ENCODE peak calls at places on chromosome 10, in five cellular contexts. One of them, this sample, is unnamed.
A peak's percentile ranks its signal among the peaks of the same experiment; 100 is the strongest.

GRCh38 chr10:113047605-113047962 is 97.5 kb downstream of the TCF7L2 start:
- DNase-seq in omental fat pad: no peak
- DNase-seq in BJ: no peak
- DNase-seq in RWPE1: peak; percentile 73
- DNase-seq in GM13976: no peak
- DNase-seq in this sample: no peak

GRCh38 chr10:12539350-12540164 is 190.2 kb downstream of the CAMK1D start:
- DNase-seq in omental fat pad: no peak
- DNase-seq in BJ: no peak
- DNase-seq in RWPE1: no peak
- DNase-seq in GM13976: no peak
- DNase-seq in this sample: no peak

GRCh38 chr10:69568472-69569143 is 4.6 kb downstream of the NEUROG3 start:
- DNase-seq in omental fat pad: no peak
- DNase-seq in BJ: no peak
- DNase-seq in RWPE1: no peak
- DNase-seq in GM13976: no peak
- DNase-seq in this sample: no peak

GRCh38 chr10:130576427-130576826 is 440.2 kb downstream of the GLRX3 start:
- DNase-seq in omental fat pad: no peak
- DNase-seq in BJ: no peak
- DNase-seq in RWPE1: no peak
- DNase-seq in GM13976: no peak
- DNase-seq in this sample: no peak

GRCh38 chr10:72277996-72278667 is 4.4 kb downstream of the DDIT4 start:
- DNase-seq in omental fat pad: no peak
- DNase-seq in BJ: no peak
- DNase-seq in RWPE1: no peak
- DNase-seq in GM13976: no peak
- DNase-seq in this sample: no peak

GRCh38 chr10:50990568-50991495 is 83.5 kb upstream of the PRKG1 start:
- DNase-seq in omental fat pad: no peak
- DNase-seq in BJ: peak; percentile 55
- DNase-seq in RWPE1: peak; percentile 27
- DNase-seq in GM13976: peak; percentile 32
- DNase-seq in this sample: peak; percentile 16

GRCh38 chr10:50407077-50407801 is 155.9 kb upstream of the ASAH2 start:
- DNase-seq in omental fat pad: no peak
- DNase-seq in BJ: no peak
- DNase-seq in RWPE1: no peak
- DNase-seq in GM13976: no peak
- DNase-seq in this sample: peak; percentile 51

GRCh38 chr10:68424454-68425014 is 17.5 kb upstream of the RUFY2 start:
- DNase-seq in omental fat pad: no peak
- DNase-seq in BJ: no peak
- DNase-seq in RWPE1: no peak
- DNase-seq in GM13976: no peak
- DNase-seq in this sample: no peak

GRCh38 chr10:130025811-130026510 is 61.9 kb upstream of the EBF3 start:
- DNase-seq in omental fat pad: no peak
- DNase-seq in BJ: no peak
- DNase-seq in RWPE1: no peak
- DNase-seq in GM13976: no peak
- DNase-seq in this sample: no peak

GRCh38 chr10:58436071-58436470 is 50.9 kb downstream of the TFAM start:
- DNase-seq in omental fat pad: no peak
- DNase-seq in BJ: no peak
- DNase-seq in RWPE1: peak; percentile 46
- DNase-seq in GM13976: no peak
- DNase-seq in this sample: peak; percentile 87

GRCh38 chr10:121157998-121158397 is 306.8 kb downstream of the WDR11 start:
- DNase-seq in omental fat pad: no peak
- DNase-seq in BJ: no peak
- DNase-seq in RWPE1: no peak
- DNase-seq in GM13976: no peak
- DNase-seq in this sample: peak; percentile 40

GRCh38 chr10:75019360-75019759 is 92.1 kb upstream of the SAMD8 start:
- DNase-seq in omental fat pad: no peak
- DNase-seq in BJ: no peak
- DNase-seq in RWPE1: peak; percentile 36
- DNase-seq in GM13976: no peak
- DNase-seq in this sample: no peak

GRCh38 chr10:108039821-108040584 is 875.5 kb upstream of the SORCS1 start:
- DNase-seq in omental fat pad: no peak
- DNase-seq in BJ: no peak
- DNase-seq in RWPE1: peak; percentile 17
- DNase-seq in GM13976: no peak
- DNase-seq in this sample: no peak

GRCh38 chr10:46547881-46548780 is 8.3 kb downstream of the GPRIN2 start:
- DNase-seq in omental fat pad: no peak
- DNase-seq in BJ: no peak
- DNase-seq in RWPE1: no peak
- DNase-seq in GM13976: no peak
- DNase-seq in this sample: peak; percentile 17

GRCh38 chr10:87089746-87090145 is 4.9 kb downstream of the GLUD1 start:
- DNase-seq in omental fat pad: no peak
- DNase-seq in BJ: no peak
- DNase-seq in RWPE1: no peak
- DNase-seq in GM13976: no peak
- DNase-seq in this sample: no peak

GRCh38 chr10:133390597-133391248 is 3.2 kb upstream of the MTG1 start:
- DNase-seq in omental fat pad: no peak
- DNase-seq in BJ: no peak
- DNase-seq in RWPE1: no peak
- DNase-seq in GM13976: no peak
- DNase-seq in this sample: no peak

GRCh38 chr10:86687750-86688149 is 19.4 kb downstream of the LDB3 start:
- DNase-seq in omental fat pad: no peak
- DNase-seq in BJ: peak; percentile 66
- DNase-seq in RWPE1: no peak
- DNase-seq in GM13976: no peak
- DNase-seq in this sample: no peak

GRCh38 chr10:116271593-116272496 is 1.2 kb downstream of the GFRA1 start:
- DNase-seq in omental fat pad: no peak
- DNase-seq in BJ: no peak
- DNase-seq in RWPE1: no peak
- DNase-seq in GM13976: no peak
- DNase-seq in this sample: no peak

GRCh38 chr10:122112021-122112616 is 123.2 kb downstream of the TACC2 start:
- DNase-seq in omental fat pad: no peak
- DNase-seq in BJ: no peak
- DNase-seq in RWPE1: no peak
- DNase-seq in GM13976: peak; percentile 40
- DNase-seq in this sample: no peak

GRCh38 chr10:5434017-5434753 is 21.8 kb downstream of the NET1 start:
- DNase-seq in omental fat pad: no peak
- DNase-seq in BJ: no peak
- DNase-seq in RWPE1: no peak
- DNase-seq in GM13976: peak; percentile 42
- DNase-seq in this sample: peak; percentile 41

GRCh38 chr10:104300002-104300735 is 31.2 kb downstream of the GSTO2 start:
- DNase-seq in omental fat pad: peak; percentile 20
- DNase-seq in BJ: peak; percentile 95
- DNase-seq in RWPE1: no peak
- DNase-seq in GM13976: no peak
- DNase-seq in this sample: no peak

GRCh38 chr10:76306859-76307258 is 875.4 kb downstream of the LRMDA start:
- DNase-seq in omental fat pad: no peak
- DNase-seq in BJ: no peak
- DNase-seq in RWPE1: no peak
- DNase-seq in GM13976: no peak
- DNase-seq in this sample: no peak

GRCh38 chr10:75525067-75525466 is 93.6 kb downstream of the LRMDA start:
- DNase-seq in omental fat pad: no peak
- DNase-seq in BJ: no peak
- DNase-seq in RWPE1: no peak
- DNase-seq in GM13976: no peak
- DNase-seq in this sample: no peak

GRCh38 chr10:12350167-12350872 is 973 bp downstream of the CAMK1D start:
- DNase-seq in omental fat pad: no peak
- DNase-seq in BJ: no peak
- DNase-seq in RWPE1: peak; percentile 29
- DNase-seq in GM13976: peak; percentile 71
- DNase-seq in this sample: no peak

GRCh38 chr10:31186225-31187010 is 132.6 kb upstream of the ZEB1 start:
- DNase-seq in omental fat pad: no peak
- DNase-seq in BJ: no peak
- DNase-seq in RWPE1: no peak
- DNase-seq in GM13976: no peak
- DNase-seq in this sample: peak; percentile 42

GRCh38 chr10:113230018-113230610 is 280.1 kb downstream of the TCF7L2 start:
- DNase-seq in omental fat pad: no peak
- DNase-seq in BJ: no peak
- DNase-seq in RWPE1: no peak
- DNase-seq in GM13976: no peak
- DNase-seq in this sample: no peak

GRCh38 chr10:60353519-60354258 is 36.0 kb downstream of the ANK3 start:
- DNase-seq in omental fat pad: no peak
- DNase-seq in BJ: no peak
- DNase-seq in RWPE1: no peak
- DNase-seq in GM13976: no peak
- DNase-seq in this sample: no peak

GRCh38 chr10:75857269-75857846 is 425.9 kb downstream of the LRMDA start:
- DNase-seq in omental fat pad: no peak
- DNase-seq in BJ: no peak
- DNase-seq in RWPE1: no peak
- DNase-seq in GM13976: no peak
- DNase-seq in this sample: no peak

GRCh38 chr10:28429573-28430216 is 103.2 kb upstream of the WAC start:
- DNase-seq in omental fat pad: no peak
- DNase-seq in BJ: no peak
- DNase-seq in RWPE1: no peak
- DNase-seq in GM13976: no peak
- DNase-seq in this sample: no peak

GRCh38 chr10:46314046-46314445 is 27.2 kb downstream of the ANTXRL start:
- DNase-seq in omental fat pad: no peak
- DNase-seq in BJ: no peak
- DNase-seq in RWPE1: no peak
- DNase-seq in GM13976: no peak
- DNase-seq in this sample: no peak

GRCh38 chr10:124351481-124352220 is 67.1 kb downstream of the OAT start:
- DNase-seq in omental fat pad: no peak
- DNase-seq in BJ: no peak
- DNase-seq in RWPE1: no peak
- DNase-seq in GM13976: no peak
- DNase-seq in this sample: no peak

GRCh38 chr10:4283841-4284610 is 499.0 kb upstream of the KLF6 start:
- DNase-seq in omental fat pad: no peak
- DNase-seq in BJ: peak; percentile 71
- DNase-seq in RWPE1: no peak
- DNase-seq in GM13976: no peak
- DNase-seq in this sample: no peak

GRCh38 chr10:71761541-71762113 is 11.7 kb downstream of the VSIR start:
- DNase-seq in omental fat pad: no peak
- DNase-seq in BJ: no peak
- DNase-seq in RWPE1: no peak
- DNase-seq in GM13976: no peak
- DNase-seq in this sample: no peak

GRCh38 chr10:49161411-49161997 is 26.7 kb downstream of the TMEM273 start:
- DNase-seq in omental fat pad: no peak
- DNase-seq in BJ: no peak
- DNase-seq in RWPE1: no peak
- DNase-seq in GM13976: no peak
- DNase-seq in this sample: no peak
- TF ChIP-seq CTCF in omental fat pad: no peak
- TF ChIP-seq CTCF in BJ: peak; percentile 63
- TF ChIP-seq CTCF in RWPE1: no peak
- TF ChIP-seq CTCF in GM13976: no peak
- TF ChIP-seq CTCF in this sample: no peak

GRCh38 chr10:79385804-79386531 is 38.7 kb downstream of the PPIF start:
- DNase-seq in omental fat pad: no peak
- DNase-seq in BJ: no peak
- DNase-seq in RWPE1: no peak
- DNase-seq in GM13976: peak; percentile 41
- DNase-seq in this sample: no peak
- TF ChIP-seq CTCF in omental fat pad: no peak
- TF ChIP-seq CTCF in BJ: no peak
- TF ChIP-seq CTCF in RWPE1: no peak
- TF ChIP-seq CTCF in GM13976: no peak
- TF ChIP-seq CTCF in this sample: no peak

GRCh38 chr10:34280599-34281374 is 534.3 kb downstream of the PARD3 start:
- DNase-seq in omental fat pad: peak; percentile 25
- DNase-seq in BJ: peak; percentile 93
- DNase-seq in RWPE1: peak; percentile 74
- DNase-seq in GM13976: no peak
- DNase-seq in this sample: no peak
- TF ChIP-seq CTCF in omental fat pad: no peak
- TF ChIP-seq CTCF in BJ: peak; percentile 27
- TF ChIP-seq CTCF in RWPE1: no peak
- TF ChIP-seq CTCF in GM13976: no peak
- TF ChIP-seq CTCF in this sample: no peak

GRCh38 chr10:84842593-84842992 is 514.2 kb downstream of the CCSER2 start:
- DNase-seq in omental fat pad: no peak
- DNase-seq in BJ: no peak
- DNase-seq in RWPE1: no peak
- DNase-seq in GM13976: no peak
- DNase-seq in this sample: no peak

GRCh38 chr10:84848967-84849366 is 520.6 kb downstream of the CCSER2 start:
- DNase-seq in omental fat pad: no peak
- DNase-seq in BJ: no peak
- DNase-seq in RWPE1: no peak
- DNase-seq in GM13976: no peak
- DNase-seq in this sample: no peak

GRCh38 chr10:84846646-84847045 is 518.3 kb downstream of the CCSER2 start:
- DNase-seq in omental fat pad: no peak
- DNase-seq in BJ: no peak
- DNase-seq in RWPE1: no peak
- DNase-seq in GM13976: no peak
- DNase-seq in this sample: no peak

GRCh38 chr10:84850826-84851225 is 522.4 kb downstream of the CCSER2 start:
- DNase-seq in omental fat pad: no peak
- DNase-seq in BJ: no peak
- DNase-seq in RWPE1: no peak
- DNase-seq in GM13976: no peak
- DNase-seq in this sample: no peak

DNA sequence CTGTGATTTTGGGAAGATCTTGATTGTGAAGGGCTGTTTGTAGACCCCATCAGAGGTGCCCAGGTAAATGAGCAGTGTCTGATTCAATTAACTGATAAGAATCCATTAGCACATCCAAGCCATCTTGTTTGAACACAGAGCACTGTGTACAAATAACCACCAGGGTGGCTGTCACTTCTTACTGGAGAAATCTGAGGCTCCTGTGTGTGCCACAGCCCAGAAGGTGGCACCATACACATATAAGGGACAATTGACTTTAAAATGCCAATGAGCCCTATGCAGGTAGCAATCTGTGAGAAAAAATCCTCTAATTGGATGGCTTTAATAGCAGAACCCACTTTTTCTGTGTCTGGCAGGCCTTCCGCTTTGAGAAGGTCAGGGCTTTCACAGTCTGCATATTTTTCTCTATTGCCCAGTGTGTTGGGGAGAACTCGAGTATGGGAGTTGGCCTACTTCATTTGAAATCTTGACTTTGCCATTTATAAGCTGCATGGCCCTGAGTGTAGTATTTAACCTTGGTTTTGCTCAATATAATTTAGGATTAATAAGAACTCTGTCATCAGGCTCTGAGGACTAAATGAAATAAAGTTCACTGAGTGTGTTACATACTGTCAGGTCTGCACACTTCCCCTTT is 517.4 kb downstream of the CCSER2 start:
- DNase-seq in omental fat pad: no peak
- DNase-seq in BJ: no peak
- DNase-seq in RWPE1: no peak
- DNase-seq in GM13976: no peak
- DNase-seq in this sample: peak; percentile 33
- TF ChIP-seq CTCF in omental fat pad: no peak
- TF ChIP-seq CTCF in BJ: no peak
- TF ChIP-seq CTCF in RWPE1: no peak
- TF ChIP-seq CTCF in GM13976: no peak
- TF ChIP-seq CTCF in this sample: no peak

This sample was measured in Calu3.